ENCODE peak calls at places on chromosomes 3 and 15, in seven cellular contexts. I is kidney, C is PC-3, Z is NT2/D1, T is endothelial cell of umbilical vein, D is H9, Y is colonic mucosa. F is an unnamed sample.

GRCh38 chr3:134622803-134623365 is 27.9 kb downstream of the KY start:
- DNase-seq in I (no peak), C (no peak), Z (no peak), T (no peak), D (peak; percentile 12), Y (peak; percentile 6), F (no peak)

GRCh38 chr3:132174500-132174899 is 139.7 kb upstream of the CPNE4 start:
- DNase-seq in I (no peak), C (peak; percentile 49), Z (no peak), T (no peak), D (no peak), Y (no peak), F (no peak)

GRCh38 chr3:66789584-66790237 is 208.4 kb upstream of the KBTBD8 start:
- DNase-seq in I (peak; percentile 73), C (no peak), Z (no peak), T (no peak), D (no peak), Y (no peak), F (no peak)

GRCh38 chr3:149468504-149469212 is 5.8 kb upstream of the TM4SF4 start:
- DNase-seq in I (no peak), C (no peak), Z (peak; percentile 13), T (peak; percentile 25), D (no peak), Y (no peak), F (no peak)

GRCh38 chr3:167735233-167736107 is at the start of gene SERPINI1:
- DNase-seq in I (peak; percentile 95), C (peak; percentile 94), Z (peak; percentile 90), T (peak; percentile 83), D (peak; percentile 95), Y (peak; percentile 92), F (peak; percentile 96)

GRCh38 chr15:80934761-80935221 is 54.8 kb downstream of the MESD start:
- DNase-seq in I (no peak), C (no peak), Z (peak; percentile 49), T (peak; percentile 63), D (peak; percentile 36), Y (no peak), F (no peak)

GRCh38 chr15:23566070-23567050 is 886 bp downstream of the MKRN3 start:
- DNase-seq in I (no peak), C (peak; percentile 68), Z (no peak), T (peak; percentile 13), D (no peak), Y (no peak), F (no peak)

GRCh38 chr3:102460579-102460978 is 25.8 kb downstream of the ZPLD1 start:
- DNase-seq in I (no peak), C (peak; percentile 86), Z (no peak), T (no peak), D (no peak), Y (no peak), F (no peak)

GRCh38 chr15:44713006-44713966 is 2.0 kb downstream of the B2M start:
- DNase-seq in I (no peak), C (peak; percentile 70), Z (no peak), T (peak; percentile 55), D (no peak), Y (no peak), F (peak; percentile 48)

GRCh38 chr3:89173546-89173945 is 66.1 kb downstream of the EPHA3 start:
- DNase-seq in I (no peak), C (no peak), Z (no peak), T (no peak), D (no peak), Y (no peak), F (peak; percentile 75)

GRCh38 chr15:67049351-67050044 is 15.9 kb upstream of the SMAD3 start:
- DNase-seq in I (peak; percentile 86), C (peak; percentile 85), Z (no peak), T (peak; percentile 36), D (no peak), Y (peak; percentile 69), F (peak; percentile 83)

GRCh38 chr15:65421360-65422215 is 1.2 kb downstream of the IGDCC4 start:
- DNase-seq in I (no peak), C (peak; percentile 32), Z (peak; percentile 98), T (no peak), D (peak; percentile 97), Y (peak; percentile 53), F (peak; percentile 65)

GRCh38 chr3:181705081-181705480 is 6.6 kb upstream of the SOX2 start:
- DNase-seq in I (no peak), C (no peak), Z (no peak), T (no peak), D (no peak), Y (no peak), F (no peak)

GRCh38 chr3:195150194-195151118 is 120.5 kb downstream of the XXYLT1 start:
- DNase-seq in I (peak; percentile 83), C (peak; percentile 78), Z (no peak), T (peak; percentile 99), D (peak; percentile 53), Y (peak; percentile 58), F (no peak)

GRCh38 chr3:122582390-122582789 is 4.9 kb downstream of the PARP15 start:
- DNase-seq in I (no peak), C (no peak), Z (no peak), T (no peak), D (no peak), Y (no peak), F (no peak)

GRCh38 chr3:21954709-21955108 is 203.7 kb upstream of the ZNF385D start:
- DNase-seq in I (no peak), C (peak; percentile 61), Z (no peak), T (no peak), D (no peak), Y (no peak), F (peak; percentile 81)

GRCh38 chr3:47813551-47814177 is 10.7 kb downstream of the DHX30 start:
- DNase-seq in I (peak; percentile 5), C (no peak), Z (no peak), T (no peak), D (no peak), Y (no peak), F (no peak)

GRCh38 chr3:141877911-141878310 is 1.5 kb downstream of the ATP1B3 start:
- DNase-seq in I (no peak), C (peak; percentile 36), Z (no peak), T (peak; percentile 54), D (no peak), Y (peak; percentile 24), F (peak; percentile 63)

GRCh38 chr15:67097893-67098740 is 32.7 kb downstream of the SMAD3 start:
- DNase-seq in I (no peak), C (no peak), Z (no peak), T (no peak), D (no peak), Y (peak; percentile 50), F (peak; percentile 93)

GRCh38 chr3:52015431-52016256 is 19.9 kb upstream of the RPL29 start:
- DNase-seq in I (no peak), C (no peak), Z (no peak), T (no peak), D (no peak), Y (no peak), F (no peak)

GRCh38 chr3:55749036-55749435 is 261.9 kb upstream of the WNT5A start:
- DNase-seq in I (no peak), C (no peak), Z (no peak), T (no peak), D (no peak), Y (no peak), F (no peak)

GRCh38 chr3:128603811-128604447 is 46.7 kb downstream of the RPN1 start:
- DNase-seq in I (no peak), C (no peak), Z (no peak), T (no peak), D (no peak), Y (peak; percentile 32), F (no peak)

GRCh38 chr15:89330119-89330518 is 4.5 kb downstream of the POLG start:
- DNase-seq in I (no peak), C (no peak), Z (no peak), T (no peak), D (no peak), Y (peak; percentile 76), F (no peak)
- H3K4me1 ChIP-seq in I (peaks cover 27% of the 10 kb centered on the region), C (peaks cover 21% of the 10 kb centered on the region), Z (peaks cover 2% of the 10 kb centered on the region), T (peaks cover 22% of the 10 kb centered on the region), D (no peaks in the 10 kb centered on the region), Y (peaks cover 43% of the 10 kb centered on the region), F (peaks cover 46% of the 10 kb centered on the region)

DNA sequence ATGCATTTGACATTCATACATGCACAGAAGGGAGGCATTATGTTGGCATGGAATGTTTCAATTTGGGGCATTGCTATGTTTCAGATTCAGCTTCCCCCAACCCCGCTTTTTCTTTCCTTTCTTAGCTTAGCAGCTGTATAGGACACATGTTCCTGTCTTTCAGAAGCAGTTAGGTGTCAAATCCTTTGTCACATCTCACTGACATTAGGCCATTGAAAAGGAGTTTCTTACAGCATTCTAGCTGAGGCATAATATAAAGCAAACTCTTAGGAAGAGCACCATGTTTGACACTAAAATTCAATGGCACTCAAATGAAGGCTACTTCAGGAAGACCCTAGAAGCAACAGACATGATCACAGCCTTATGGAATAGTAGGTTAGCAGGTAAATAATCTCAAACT is 318.3 kb upstream of the ARPP21 start:
- DNase-seq in I (no peak), C (no peak), Z (no peak), T (no peak), D (no peak), Y (no peak), F (no peak)
- H3K9me3 ChIP-seq in I (no peaks in the 10 kb centered on the region), C (peaks cover 14% of the 10 kb centered on the region), Z (peaks cover 14% of the 10 kb centered on the region), T (no peaks in the 10 kb centered on the region), D (no peaks in the 10 kb centered on the region), Y (no peaks in the 10 kb centered on the region), F (peaks cover 14% of the 10 kb centered on the region)

DNA sequence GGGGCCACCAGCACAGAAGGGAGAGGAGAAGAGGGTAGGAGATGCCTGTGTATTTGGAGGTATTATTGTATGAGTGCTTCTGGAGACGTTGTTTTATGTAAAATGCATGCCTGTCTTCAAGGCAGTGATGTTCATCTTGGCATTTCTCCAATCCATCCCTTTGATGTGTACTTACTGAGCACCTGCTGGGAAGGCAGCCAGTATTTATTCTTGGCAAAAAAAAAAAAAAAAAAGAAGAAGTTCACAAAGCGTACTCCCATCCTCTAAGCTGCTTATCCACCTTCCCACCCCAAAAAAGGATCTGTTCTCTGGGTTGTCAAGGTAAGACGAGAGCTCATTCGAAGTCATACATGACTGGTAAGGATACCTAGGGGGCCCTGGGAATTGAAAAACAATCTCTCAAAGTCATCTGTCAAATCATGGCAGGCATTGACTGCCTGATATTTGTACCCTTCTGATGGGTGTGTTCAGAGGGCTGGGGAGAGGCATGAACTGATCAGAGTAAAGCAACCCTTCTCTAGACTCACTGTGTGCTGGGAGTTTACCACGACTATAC is 30.0 kb upstream of the SLC6A1 start:
- DNase-seq in I (no peak), C (peak; percentile 43), Z (no peak), T (no peak), D (no peak), Y (no peak), F (no peak)
- H3K9ac ChIP-seq in I (no peak overlapping the region), C (no peak overlapping the region), Z (no peak overlapping the region), T (no peak overlapping the region), D (no peak overlapping the region), Y (no peak overlapping the region), F (no peak overlapping the region)

DNA sequence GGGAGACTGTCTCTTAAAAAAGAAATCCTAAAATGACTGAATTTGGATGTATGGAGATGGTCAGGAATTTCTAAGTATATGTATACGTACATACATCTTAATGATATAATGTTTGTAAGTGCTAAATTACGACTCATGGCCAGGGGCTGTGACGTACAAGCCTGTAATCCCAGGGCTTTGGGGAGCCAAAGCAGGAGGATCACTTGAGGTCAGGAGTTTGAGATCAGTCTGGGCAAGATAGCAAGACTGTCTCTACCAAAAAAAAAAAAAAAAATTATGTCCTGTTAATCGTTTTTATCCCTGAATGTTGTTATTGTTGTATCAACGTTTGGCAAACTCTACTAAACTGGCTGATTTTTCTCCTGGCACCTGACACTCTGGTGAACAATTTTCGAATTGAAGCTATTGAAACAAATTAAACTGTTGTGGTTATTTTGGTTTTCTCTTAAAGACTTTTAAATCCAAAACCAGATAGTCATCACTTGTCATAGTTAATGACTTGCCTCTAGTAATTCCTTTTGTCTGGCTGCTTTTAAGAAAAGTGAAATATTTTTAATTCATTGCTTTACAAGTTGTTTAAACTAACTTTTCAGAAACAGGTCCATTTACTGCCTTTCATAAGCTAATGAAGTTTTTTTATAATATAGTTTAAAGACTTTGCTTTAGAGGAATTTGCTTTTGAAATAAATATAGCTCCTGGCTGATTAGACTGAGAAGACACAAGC is 7.0 kb downstream of the MORF4L1 start:
- DNase-seq in I (no peak), C (no peak), Z (no peak), T (no peak), D (no peak), Y (no peak), F (no peak)
- H3K4me1 ChIP-seq in I (peaks cover 16% of the 10 kb centered on the region), C (peaks cover 47% of the 10 kb centered on the region), Z (peaks cover 2% of the 10 kb centered on the region), T (peaks cover 18% of the 10 kb centered on the region), D (no peaks in the 10 kb centered on the region), Y (peaks cover 8% of the 10 kb centered on the region), F (peaks cover 73% of the 10 kb centered on the region)